ENCODE peak calls at places on chromosome 2, in six cellular contexts. P is spleen; S is Peyer's patch; O is fibroblast of lung; D is left ventricle myocardium inferior; F is effector memory CD4-positive, alpha-beta T cell. M is an unnamed sample.

GRCh38 chr2:121705958-121706357 is 30.7 kb downstream of the NIFK start:
- DNase-seq in P (no peak), S (no peak), O (no peak), D (no peak), F (no peak), M (no peak)

GRCh38 chr2:241798081-241798630 is 10.8 kb upstream of the NEU4 start:
- DNase-seq in P (peak; percentile 69), S (no peak), O (no peak), D (peak; percentile 5), F (no peak), M (no peak)

GRCh38 chr2:112542974-112543760 is 902 bp downstream of the POLR1B start:
- DNase-seq in P (no peak), S (no peak), O (peak; percentile 5), D (no peak), F (no peak), M (no peak)

GRCh38 chr2:150480241-150480640 is 7.2 kb downstream of the RND3 start:
- DNase-seq in P (no peak), S (no peak), O (peak; percentile 85), D (no peak), F (no peak), M (no peak)

GRCh38 chr2:127591221-127591923 is 54.6 kb upstream of the GPR17 start:
- DNase-seq in P (peak; percentile 92), S (peak; percentile 79), O (peak; percentile 46), D (peak; percentile 64), F (peak; percentile 17), M (peak; percentile 82)

GRCh38 chr2:133085646-133086045 is 415.6 kb upstream of the LYPD1 start:
- DNase-seq in P (no peak), S (no peak), O (no peak), D (no peak), F (no peak), M (no peak)

GRCh38 chr2:236665130-236665529 is 95.5 kb downstream of the ACKR3 start:
- DNase-seq in P (no peak), S (no peak), O (no peak), D (no peak), F (no peak), M (no peak)

GRCh38 chr2:54640834-54641540 is 82.5 kb upstream of the EML6 start:
- DNase-seq in P (no peak), S (no peak), O (no peak), D (no peak), F (no peak), M (no peak)

GRCh38 chr2:65974067-65974723 is 460.7 kb upstream of the MEIS1 start:
- DNase-seq in P (no peak), S (no peak), O (no peak), D (no peak), F (no peak), M (no peak)

GRCh38 chr2:47288864-47289263 is 114.1 kb upstream of the MSH2 start:
- DNase-seq in P (no peak), S (no peak), O (peak; percentile 95), D (no peak), F (no peak), M (no peak)

GRCh38 chr2:183269956-183270355 is 145.7 kb downstream of the NUP35 start:
- DNase-seq in P (no peak), S (no peak), O (peak; percentile 48), D (no peak), F (no peak), M (no peak)

GRCh38 chr2:204972606-204973336 is 427.5 kb downstream of the PARD3B start:
- DNase-seq in P (no peak), S (no peak), O (no peak), D (no peak), F (no peak), M (no peak)

GRCh38 chr2:18987592-18988073 is 370.8 kb downstream of the OSR1 start:
- DNase-seq in P (no peak), S (peak; percentile 17), O (peak; percentile 94), D (peak; percentile 69), F (no peak), M (peak; percentile 80)

GRCh38 chr2:234533631-234534030 is 36.8 kb upstream of the ARL4C start:
- DNase-seq in P (no peak), S (no peak), O (no peak), D (no peak), F (no peak), M (no peak)

GRCh38 chr2:58432491-58433166 is 191.5 kb upstream of the FANCL start:
- DNase-seq in P (no peak), S (no peak), O (peak; percentile 32), D (no peak), F (no peak), M (no peak)

GRCh38 chr2:57181315-57182038 is 865.1 kb upstream of the VRK2 start:
- DNase-seq in P (no peak), S (no peak), O (peak; percentile 26), D (no peak), F (no peak), M (no peak)

GRCh38 chr2:98508690-98509054 is 64.0 kb downstream of the INPP4A start:
- DNase-seq in P (peak; percentile 86), S (peak; percentile 23), O (peak; percentile 76), D (peak; percentile 56), F (peak; percentile 3), M (no peak)

GRCh38 chr2:200308421-200309295 is 2.2 kb downstream of the SPATS2L start:
- DNase-seq in P (no peak), S (no peak), O (peak; percentile 49), D (no peak), F (no peak), M (no peak)

GRCh38 chr2:71822463-71822862 is 325.2 kb downstream of the CYP26B1 start:
- DNase-seq in P (no peak), S (no peak), O (peak; percentile 80), D (no peak), F (no peak), M (no peak)

GRCh38 chr2:144460981-144461766 is 58.7 kb downstream of the ZEB2 start:
- DNase-seq in P (no peak), S (no peak), O (peak; percentile 95), D (peak; percentile 51), F (no peak), M (no peak)

GRCh38 chr2:105804266-105804665 is 59.6 kb downstream of the NCK2 start:
- DNase-seq in P (no peak), S (no peak), O (peak; percentile 49), D (no peak), F (no peak), M (no peak)

GRCh38 chr2:174903243-174903513 is 102.0 kb downstream of the CHN1 start:
- DNase-seq in P (no peak), S (no peak), O (no peak), D (no peak), F (no peak), M (no peak)

GRCh38 chr2:73112026-73112912 is 479 bp downstream of the RAB11FIP5 start:
- DNase-seq in P (peak; percentile 85), S (peak; percentile 19), O (peak; percentile 61), D (peak; percentile 28), F (peak; percentile 11), M (no peak)

GRCh38 chr2:73114273-73114867 is 1.6 kb upstream of the RAB11FIP5 start:
- DNase-seq in P (no peak), S (no peak), O (peak; percentile 23), D (no peak), F (no peak), M (no peak)

GRCh38 chr2:73112913-73113633 is at the start of gene RAB11FIP5:
- DNase-seq in P (peak; percentile 91), S (peak; percentile 77), O (peak; percentile 90), D (peak; percentile 76), F (peak; percentile 75), M (peak; percentile 81)

GRCh38 chr2:73111300-73112025 is 1.3 kb downstream of the RAB11FIP5 start:
- DNase-seq in P (peak; percentile 83), S (no peak), O (peak; percentile 57), D (no peak), F (no peak), M (no peak)

GRCh38 chr2:73113634-73113958 is 848 bp upstream of the RAB11FIP5 start:
- DNase-seq in P (no peak), S (no peak), O (no peak), D (no peak), F (no peak), M (no peak)
- H3K27me3 ChIP-seq in P (no peaks in the 10 kb centered on the region), S (no peaks in the 10 kb centered on the region), O (no peaks in the 10 kb centered on the region), D (no peaks in the 10 kb centered on the region), F (no peaks in the 10 kb centered on the region), M (no peaks in the 10 kb centered on the region)

GRCh38 chr2:118855451-118856279 is 8.2 kb upstream of the EN1 start:
- DNase-seq in P (peak; percentile 93), S (peak; percentile 56), O (peak; percentile 69), D (peak; percentile 71), F (peak; percentile 56), M (no peak)
- H3K27me3 ChIP-seq in P (peaks cover 100% of the 10 kb centered on the region), S (no peaks in the 10 kb centered on the region), O (peaks cover 89% of the 10 kb centered on the region), D (peaks cover 100% of the 10 kb centered on the region), F (peaks cover 72% of the 10 kb centered on the region), M (peaks cover 92% of the 10 kb centered on the region)

GRCh38 chr2:172092716-172093415 is 7.6 kb downstream of the DLX1 start:
- DNase-seq in P (no peak), S (no peak), O (no peak), D (no peak), F (no peak), M (no peak)

GRCh38 chr2:172090947-172091625 is 5.8 kb downstream of the DLX1 start:
- DNase-seq in P (no peak), S (no peak), O (no peak), D (no peak), F (no peak), M (no peak)

GRCh38 chr2:172090044-172090946 is 5.0 kb downstream of the DLX1 start:
- DNase-seq in P (no peak), S (peak; percentile 3), O (no peak), D (no peak), F (no peak), M (peak; percentile 41)

GRCh38 chr2:172093416-172094318 is 8.4 kb downstream of the DLX1 start:
- DNase-seq in P (no peak), S (no peak), O (no peak), D (no peak), F (no peak), M (no peak)

DNA sequence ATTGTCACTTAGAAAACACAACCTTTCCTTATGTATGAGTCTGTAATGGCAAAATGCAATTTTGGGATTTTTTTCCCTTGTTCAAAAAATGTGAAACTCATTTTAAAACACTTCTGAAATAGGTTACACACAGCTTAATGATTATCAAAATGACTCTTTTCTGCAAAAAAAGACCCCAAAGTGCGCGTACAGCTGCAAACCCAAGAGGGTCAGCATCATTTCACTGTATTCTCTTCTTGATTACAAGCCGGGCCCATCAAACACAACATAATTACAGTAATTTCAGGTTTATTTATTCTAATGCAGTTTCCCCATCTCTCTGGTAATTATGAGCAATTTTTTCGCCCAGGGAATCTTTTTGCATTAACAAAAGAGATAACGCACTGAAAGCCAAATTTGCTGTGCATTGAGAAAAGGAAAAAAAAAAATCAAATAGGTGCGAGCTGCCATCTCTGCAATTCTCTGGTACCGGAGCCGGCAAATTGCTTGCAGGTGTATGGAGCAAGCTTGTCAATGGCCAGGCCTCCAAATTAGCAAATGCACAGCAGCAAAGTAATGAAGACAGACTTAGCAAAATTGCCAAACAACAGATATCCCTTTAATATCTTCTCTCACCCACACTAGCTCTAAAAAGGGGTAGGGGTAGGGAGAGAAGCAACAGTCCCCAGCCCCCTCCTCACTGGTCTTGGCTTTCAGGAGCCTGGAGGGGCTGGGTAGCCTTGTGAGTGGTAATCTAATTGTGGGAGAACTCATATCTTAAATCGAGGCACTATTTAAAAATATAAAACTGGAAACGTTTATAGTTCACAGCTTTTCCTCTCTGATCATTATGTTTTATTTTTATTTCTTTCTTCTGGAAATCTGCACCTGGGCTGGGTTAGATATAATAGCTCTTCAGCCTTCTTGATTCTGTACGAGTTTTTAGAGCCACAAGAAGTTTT is 6.6 kb downstream of the DLX1 start:
- DNase-seq in P (no peak), S (no peak), O (no peak), D (no peak), F (no peak), M (no peak)
- H3K27me3 ChIP-seq in P (peaks cover 100% of the 10 kb centered on the region), S (no peaks in the 10 kb centered on the region), O (peaks cover 73% of the 10 kb centered on the region), D (peaks cover 100% of the 10 kb centered on the region), F (peaks cover 99% of the 10 kb centered on the region), M (peaks cover 100% of the 10 kb centered on the region)

GRCh38 chr2:10830641-10831386 is 18.2 kb upstream of the PDIA6 start:
- DNase-seq in P (peak; percentile 74), S (no peak), O (no peak), D (no peak), F (no peak), M (no peak)
- H3K27me3 ChIP-seq in P (no peaks in the 10 kb centered on the region), S (no peaks in the 10 kb centered on the region), O (peaks cover 30% of the 10 kb centered on the region), D (peaks cover 67% of the 10 kb centered on the region), F (no peaks in the 10 kb centered on the region), M (peaks cover 40% of the 10 kb centered on the region)